ENCODE peak calls at places on chromosomes 3 and 15, in eight cellular contexts. Q, N, H, T, S, B, L and C are unnamed samples.

GRCh38 chr3:94304953-94305352 is 242.1 kb downstream of the NSUN3 start:
- DNase-seq in Q (no peak), N (no peak), H (no peak), T (no peak), S (no peak), B (no peak), L (no peak), C (no peak)

GRCh38 chr3:69282191-69282590 is 103.7 kb downstream of the FRMD4B start:
- DNase-seq in Q (no peak), N (no peak), H (no peak), T (no peak), S (peak; percentile 14), B (no peak), L (no peak), C (no peak)

GRCh38 chr3:159792070-159792469 is 196.6 kb upstream of the IL12A start:
- DNase-seq in Q (no peak), N (no peak), H (no peak), T (no peak), S (no peak), B (no peak), L (no peak), C (no peak)

GRCh38 chr15:49823987-49824538 is 203.2 kb downstream of the DTWD1 start:
- DNase-seq in Q (no peak), N (no peak), H (no peak), T (no peak), S (no peak), B (no peak), L (no peak), C (no peak)

GRCh38 chr3:104437131-104437750 is 929.5 kb upstream of the ALCAM start:
- DNase-seq in Q (no peak), N (no peak), H (no peak), T (no peak), S (no peak), B (no peak), L (peak; percentile 81), C (peak; percentile 92)

GRCh38 chr3:112746675-112747276 is 99.9 kb downstream of the CD200R1L start:
- DNase-seq in Q (no peak), N (no peak), H (no peak), T (no peak), S (no peak), B (no peak), L (peak; percentile 44), C (peak; percentile 60)

GRCh38 chr3:158105124-158105709 is 1.0 kb downstream of the SHOX2 start:
- DNase-seq in Q (no peak), N (peak; percentile 79), H (no peak), T (no peak), S (no peak), B (peak; percentile 16), L (peak; percentile 62), C (peak; percentile 89)

GRCh38 chr15:56240390-56240789 is 3.3 kb downstream of the RFX7 start:
- DNase-seq in Q (no peak), N (no peak), H (no peak), T (no peak), S (no peak), B (no peak), L (no peak), C (no peak)

GRCh38 chr3:12425850-12426579 is 58.3 kb upstream of the TSEN2 start:
- DNase-seq in Q (no peak), N (peak; percentile 55), H (no peak), T (no peak), S (no peak), B (no peak), L (no peak), C (no peak)

GRCh38 chr3:52800079-52800478 is 5.5 kb downstream of the ITIH3 start:
- DNase-seq in Q (no peak), N (no peak), H (no peak), T (no peak), S (no peak), B (no peak), L (peak; percentile 22), C (peak; percentile 34)

GRCh38 chr3:47578119-47578630 is 490 bp downstream of the CSPG5 start:
- DNase-seq in Q (no peak), N (peak; percentile 77), H (peak; percentile 28), T (peak; percentile 34), S (peak; percentile 49), B (peak; percentile 39), L (no peak), C (peak; percentile 55)

GRCh38 chr15:64162869-64163661 is at the start of gene PPIB:
- DNase-seq in Q (peak; percentile 89), N (peak; percentile 90), H (peak; percentile 98), T (peak; percentile 94), S (peak; percentile 94), B (peak; percentile 99), L (peak; percentile 98), C (peak; percentile 99)

GRCh38 chr15:64162478-64162868 is 349 bp downstream of the PPIB start:
- DNase-seq in Q (no peak), N (no peak), H (no peak), T (no peak), S (no peak), B (no peak), L (no peak), C (no peak)

GRCh38 chr15:64166104-64166890 is 3.5 kb upstream of the PPIB start:
- DNase-seq in Q (no peak), N (no peak), H (no peak), T (no peak), S (no peak), B (no peak), L (no peak), C (no peak)

GRCh38 chr15:64163662-64164362 is 990 bp upstream of the PPIB start:
- DNase-seq in Q (no peak), N (no peak), H (no peak), T (no peak), S (no peak), B (peak; percentile 52), L (no peak), C (no peak)

DNA sequence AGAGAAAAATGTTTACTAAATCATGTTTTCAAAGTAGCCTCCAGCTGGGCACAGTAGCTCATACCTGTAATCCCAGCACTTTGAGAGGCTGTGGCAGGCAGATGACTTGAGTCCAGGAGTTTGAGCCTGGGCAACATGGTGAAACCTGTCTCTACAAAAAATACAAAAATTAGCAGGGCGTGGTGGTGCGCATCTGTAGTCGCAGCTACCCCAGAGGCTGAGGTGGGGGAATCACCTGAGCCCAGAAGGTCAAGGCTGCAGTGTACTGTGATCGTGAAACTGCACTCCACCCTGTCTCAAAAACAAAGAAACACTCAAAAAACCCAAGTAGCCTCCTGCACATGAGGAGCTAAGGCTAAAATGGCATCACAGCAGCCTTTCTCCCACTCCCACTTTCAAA is 1.6 kb upstream of the PPIB start:
- DNase-seq in Q (no peak), N (no peak), H (no peak), T (no peak), S (no peak), B (no peak), L (no peak), C (no peak)
- H3K4me3 ChIP-seq in Q (no peak overlapping the region), N (no peak overlapping the region), H (no peak overlapping the region), T (no peak overlapping the region), S (no peak overlapping the region), B (no peak overlapping the region), L (no peak overlapping the region), C (no peak overlapping the region)

DNA sequence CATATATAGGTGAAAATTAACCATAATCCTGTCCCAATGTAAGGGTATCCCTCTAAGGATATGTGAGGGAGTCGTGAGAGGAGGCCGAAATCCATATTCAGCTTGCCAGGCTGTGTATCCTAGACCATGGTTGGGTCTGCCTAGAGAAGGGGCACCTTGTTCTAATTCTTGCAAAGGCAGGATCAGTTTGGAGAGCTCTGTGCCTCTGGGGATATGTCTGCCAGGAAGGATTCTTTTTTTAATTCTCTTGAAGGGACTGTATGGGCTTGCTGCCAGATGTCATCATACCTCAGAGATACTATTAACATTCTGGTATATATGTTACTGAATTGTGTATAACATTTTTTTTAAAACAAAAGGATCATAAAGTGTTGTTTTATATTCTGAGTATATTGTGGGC is 2.4 kb downstream of the ATP1B3 start:
- DNase-seq in Q (no peak), N (no peak), H (no peak), T (no peak), S (no peak), B (no peak), L (peak; percentile 47), C (peak; percentile 74)
- H3K4me3 ChIP-seq in Q (peak overlapping the region; percentile 99), N (peak overlapping the region; percentile 97), H (peak overlapping the region; percentile 95), T (no peak overlapping the region), S (no peak overlapping the region), B (peak overlapping the region; percentile 3), L (no peak overlapping the region), C (peak overlapping the region; percentile 86)

DNA sequence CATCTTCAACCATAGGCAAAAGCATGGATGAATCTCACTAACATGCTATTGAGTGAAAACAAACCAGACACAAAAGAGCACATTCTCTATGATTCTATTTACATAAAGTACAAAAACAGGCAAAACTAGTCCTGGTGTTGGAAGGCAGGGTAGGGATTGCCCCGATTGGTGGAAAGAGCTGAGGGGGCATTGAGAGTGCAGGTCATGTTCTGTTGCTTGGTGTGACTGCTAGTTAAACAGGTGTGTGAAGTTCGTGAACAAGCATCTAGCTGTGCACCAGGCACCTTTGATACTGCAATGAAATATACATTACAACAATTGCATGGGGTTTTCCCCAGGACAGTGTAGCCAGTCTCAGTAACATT is 26.3 kb upstream of the THRB start:
- DNase-seq in Q (no peak), N (no peak), H (no peak), T (no peak), S (no peak), B (no peak), L (no peak), C (no peak)
- H3K4me3 ChIP-seq in Q (peak overlapping the region; percentile 80), N (peak overlapping the region; percentile 75), H (peak overlapping the region; percentile 75), T (no peak overlapping the region), S (no peak overlapping the region), B (peak overlapping the region; percentile 59), L (peak overlapping the region; percentile 61), C (peak overlapping the region; percentile 82)

GRCh38 chr3:126372413-126373145 is 15.4 kb upstream of the KLF15 start:
- DNase-seq in Q (no peak), N (no peak), H (no peak), T (no peak), S (no peak), B (no peak), L (no peak), C (no peak)

GRCh38 chr3:126370606-126371005 is 13.4 kb upstream of the KLF15 start:
- DNase-seq in Q (no peak), N (no peak), H (no peak), T (no peak), S (no peak), B (no peak), L (no peak), C (no peak)

GRCh38 chr3:126369490-126369889 is 12.3 kb upstream of the KLF15 start:
- DNase-seq in Q (no peak), N (no peak), H (no peak), T (no peak), S (no peak), B (no peak), L (no peak), C (no peak)

GRCh38 chr3:126370055-126370454 is 12.8 kb upstream of the KLF15 start:
- DNase-seq in Q (no peak), N (no peak), H (no peak), T (no peak), S (no peak), B (no peak), L (no peak), C (no peak)

DNA sequence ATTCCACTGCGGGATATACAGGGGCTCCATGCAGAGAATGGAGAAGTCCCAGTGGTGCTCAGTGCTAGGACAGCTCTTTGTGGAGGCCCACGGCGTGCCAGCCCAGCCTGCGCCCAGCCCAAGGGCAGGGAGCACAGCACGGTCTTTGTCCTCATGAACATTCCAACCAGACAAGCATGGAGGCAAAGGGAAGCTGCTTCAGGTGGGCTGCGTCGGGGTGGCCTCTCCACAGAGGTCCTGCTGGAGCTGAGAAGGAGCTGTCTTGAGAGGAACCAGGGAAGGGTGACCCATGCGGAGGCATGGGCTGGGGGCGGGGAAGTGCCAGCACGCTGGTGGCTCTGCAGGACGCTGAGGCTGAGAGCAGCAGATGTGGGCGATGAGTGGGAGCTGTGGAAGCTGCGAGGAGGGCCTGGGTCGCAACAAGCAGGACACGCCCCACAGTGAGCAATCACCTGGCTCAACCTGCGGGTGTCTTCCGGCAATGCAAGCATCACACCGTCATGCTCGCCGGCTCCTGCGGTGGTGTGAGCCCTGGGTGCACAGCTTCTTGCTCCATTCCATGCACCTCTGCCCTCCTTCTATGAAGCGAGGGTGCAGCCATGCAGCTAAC is 14.0 kb upstream of the KLF15 start:
- DNase-seq in Q (no peak), N (no peak), H (no peak), T (no peak), S (no peak), B (no peak), L (no peak), C (no peak)
- H3K4me3 ChIP-seq in Q (no peak overlapping the region), N (no peak overlapping the region), H (no peak overlapping the region), T (no peak overlapping the region), S (no peak overlapping the region), B (no peak overlapping the region), L (no peak overlapping the region), C (no peak overlapping the region)